ENCODE peak calls at places on chromosomes 4 and X, in six cellular contexts. One of them, this sample, is unnamed.

GRCh38 chrX:35442421-35442820 is 355.7 kb upstream of the MAGEB16 start:
- DNase-seq in astrocyte of the spinal cord: no peak
- DNase-seq in tibial nerve: no peak
- DNase-seq in NT2/D1: no peak
- DNase-seq in bronchial epithelial cell: no peak
- DNase-seq in heart left ventricle: no peak
- DNase-seq in this sample: no peak

GRCh38 chr4:10456270-10457254 is 664 bp downstream of the ZNF518B start:
- DNase-seq in astrocyte of the spinal cord: peak
- DNase-seq in tibial nerve: no peak
- DNase-seq in NT2/D1: peak
- DNase-seq in bronchial epithelial cell: peak
- DNase-seq in heart left ventricle: peak
- DNase-seq in this sample: peak

GRCh38 chr4:3767569-3768288 is 1.5 kb downstream of the ADRA2C start:
- DNase-seq in astrocyte of the spinal cord: peak
- DNase-seq in tibial nerve: no peak
- DNase-seq in NT2/D1: no peak
- DNase-seq in bronchial epithelial cell: peak
- DNase-seq in heart left ventricle: no peak
- DNase-seq in this sample: peak

GRCh38 chrX:54043696-54044125 is 562 bp downstream of the PHF8 start:
- DNase-seq in astrocyte of the spinal cord: no peak
- DNase-seq in tibial nerve: no peak
- DNase-seq in NT2/D1: peak
- DNase-seq in bronchial epithelial cell: peak
- DNase-seq in heart left ventricle: peak
- DNase-seq in this sample: peak

GRCh38 chr4:19309365-19309764 is 942.3 kb upstream of the SLIT2 start:
- DNase-seq in astrocyte of the spinal cord: peak
- DNase-seq in tibial nerve: no peak
- DNase-seq in NT2/D1: no peak
- DNase-seq in bronchial epithelial cell: peak
- DNase-seq in heart left ventricle: no peak
- DNase-seq in this sample: no peak

GRCh38 chrX:12076046-12076445 is 62.2 kb upstream of the FRMPD4 start:
- DNase-seq in astrocyte of the spinal cord: peak
- DNase-seq in tibial nerve: no peak
- DNase-seq in NT2/D1: no peak
- DNase-seq in bronchial epithelial cell: peak
- DNase-seq in heart left ventricle: no peak
- DNase-seq in this sample: no peak

GRCh38 chr4:118939169-118939779 is 50.6 kb downstream of the SYNPO2 start:
- DNase-seq in astrocyte of the spinal cord: no peak
- DNase-seq in tibial nerve: no peak
- DNase-seq in NT2/D1: no peak
- DNase-seq in bronchial epithelial cell: no peak
- DNase-seq in heart left ventricle: no peak
- DNase-seq in this sample: no peak

GRCh38 chr4:13656569-13656988 is 29.1 kb upstream of the BOD1L1 start:
- DNase-seq in astrocyte of the spinal cord: peak
- DNase-seq in tibial nerve: peak
- DNase-seq in NT2/D1: no peak
- DNase-seq in bronchial epithelial cell: peak
- DNase-seq in heart left ventricle: peak
- DNase-seq in this sample: peak

GRCh38 chrX:14056201-14056600 is 26.5 kb upstream of the GEMIN8 start:
- DNase-seq in astrocyte of the spinal cord: no peak
- DNase-seq in tibial nerve: no peak
- DNase-seq in NT2/D1: no peak
- DNase-seq in bronchial epithelial cell: no peak
- DNase-seq in heart left ventricle: no peak
- DNase-seq in this sample: no peak

GRCh38 chrX:104136241-104137019 is 20.4 kb downstream of the SLC25A53 start:
- DNase-seq in astrocyte of the spinal cord: peak
- DNase-seq in tibial nerve: no peak
- DNase-seq in NT2/D1: peak
- DNase-seq in bronchial epithelial cell: peak
- DNase-seq in heart left ventricle: peak
- DNase-seq in this sample: peak

GRCh38 chr4:69896530-69897116 is 34.2 kb upstream of the CSN1S1 start:
- DNase-seq in astrocyte of the spinal cord: peak
- DNase-seq in tibial nerve: no peak
- DNase-seq in NT2/D1: no peak
- DNase-seq in bronchial epithelial cell: peak
- DNase-seq in heart left ventricle: no peak
- DNase-seq in this sample: no peak

GRCh38 chr4:163332526-163333405 is at the start of gene NPY1R:
- DNase-seq in astrocyte of the spinal cord: peak
- DNase-seq in tibial nerve: peak
- DNase-seq in NT2/D1: peak
- DNase-seq in bronchial epithelial cell: peak
- DNase-seq in heart left ventricle: peak
- DNase-seq in this sample: peak

GRCh38 chrX:149513713-149514427 is 8.8 kb upstream of the IDS start:
- DNase-seq in astrocyte of the spinal cord: peak
- DNase-seq in tibial nerve: no peak
- DNase-seq in NT2/D1: no peak
- DNase-seq in bronchial epithelial cell: no peak
- DNase-seq in heart left ventricle: no peak
- DNase-seq in this sample: no peak

GRCh38 chr4:68577590-68577989 is 1.5 kb upstream of the UGT2B17 start:
- DNase-seq in astrocyte of the spinal cord: no peak
- DNase-seq in tibial nerve: no peak
- DNase-seq in NT2/D1: no peak
- DNase-seq in bronchial epithelial cell: no peak
- DNase-seq in heart left ventricle: no peak
- DNase-seq in this sample: no peak

GRCh38 chr4:121192500-121192899 is 28.4 kb upstream of the TNIP3 start:
- DNase-seq in astrocyte of the spinal cord: peak
- DNase-seq in tibial nerve: no peak
- DNase-seq in NT2/D1: peak
- DNase-seq in bronchial epithelial cell: peak
- DNase-seq in heart left ventricle: no peak
- DNase-seq in this sample: no peak

GRCh38 chr4:30789219-30789671 is 69.1 kb downstream of the PCDH7 start:
- DNase-seq in astrocyte of the spinal cord: no peak
- DNase-seq in tibial nerve: no peak
- DNase-seq in NT2/D1: no peak
- DNase-seq in bronchial epithelial cell: peak
- DNase-seq in heart left ventricle: no peak
- DNase-seq in this sample: no peak

GRCh38 chrX:136781180-136781797 is 557 bp upstream of the ARHGEF6 start:
- DNase-seq in astrocyte of the spinal cord: no peak
- DNase-seq in tibial nerve: no peak
- DNase-seq in NT2/D1: no peak
- DNase-seq in bronchial epithelial cell: no peak
- DNase-seq in heart left ventricle: no peak
- DNase-seq in this sample: no peak

GRCh38 chr4:8076023-8076422 is 82.6 kb downstream of the ABLIM2 start:
- DNase-seq in astrocyte of the spinal cord: no peak
- DNase-seq in tibial nerve: no peak
- DNase-seq in NT2/D1: no peak
- DNase-seq in bronchial epithelial cell: no peak
- DNase-seq in heart left ventricle: no peak
- DNase-seq in this sample: no peak

GRCh38 chrX:129235903-129236302 is 287.4 kb downstream of the SMARCA1 start:
- DNase-seq in astrocyte of the spinal cord: no peak
- DNase-seq in tibial nerve: no peak
- DNase-seq in NT2/D1: no peak
- DNase-seq in bronchial epithelial cell: no peak
- DNase-seq in heart left ventricle: no peak
- DNase-seq in this sample: peak

GRCh38 chrX:130224810-130225209 is 43.9 kb downstream of the ZNF280C start:
- DNase-seq in astrocyte of the spinal cord: no peak
- DNase-seq in tibial nerve: no peak
- DNase-seq in NT2/D1: no peak
- DNase-seq in bronchial epithelial cell: peak
- DNase-seq in heart left ventricle: no peak
- DNase-seq in this sample: no peak

GRCh38 chr4:76204936-76205335 is 8.7 kb downstream of the SCARB2 start:
- DNase-seq in astrocyte of the spinal cord: no peak
- DNase-seq in tibial nerve: no peak
- DNase-seq in NT2/D1: no peak
- DNase-seq in bronchial epithelial cell: no peak
- DNase-seq in heart left ventricle: no peak
- DNase-seq in this sample: no peak

GRCh38 chrX:71652405-71652804 is 14.9 kb upstream of the LOC101059915 start:
- DNase-seq in astrocyte of the spinal cord: peak
- DNase-seq in tibial nerve: no peak
- DNase-seq in NT2/D1: peak
- DNase-seq in bronchial epithelial cell: peak
- DNase-seq in heart left ventricle: no peak
- DNase-seq in this sample: peak

GRCh38 chrX:96182366-96182765 is 502.3 kb upstream of the DIAPH2 start:
- DNase-seq in astrocyte of the spinal cord: peak
- DNase-seq in tibial nerve: no peak
- DNase-seq in NT2/D1: peak
- DNase-seq in bronchial epithelial cell: peak
- DNase-seq in heart left ventricle: no peak
- DNase-seq in this sample: peak

GRCh38 chr4:133711817-133712216 is 489.8 kb downstream of the PABPC4L start:
- DNase-seq in astrocyte of the spinal cord: no peak
- DNase-seq in tibial nerve: no peak
- DNase-seq in NT2/D1: no peak
- DNase-seq in bronchial epithelial cell: no peak
- DNase-seq in heart left ventricle: no peak
- DNase-seq in this sample: no peak

GRCh38 chrX:1521459-1521956 is 15.5 kb downstream of the P2RY8 start:
- DNase-seq in astrocyte of the spinal cord: no peak
- DNase-seq in tibial nerve: no peak
- DNase-seq in NT2/D1: peak
- DNase-seq in bronchial epithelial cell: no peak
- DNase-seq in heart left ventricle: no peak
- DNase-seq in this sample: peak

GRCh38 chr4:150212927-150213326 is 134.7 kb downstream of the DCLK2 start:
- DNase-seq in astrocyte of the spinal cord: no peak
- DNase-seq in tibial nerve: no peak
- DNase-seq in NT2/D1: no peak
- DNase-seq in bronchial epithelial cell: peak
- DNase-seq in heart left ventricle: no peak
- DNase-seq in this sample: no peak

GRCh38 chr4:150209140-150209829 is 131.0 kb downstream of the DCLK2 start:
- DNase-seq in astrocyte of the spinal cord: peak
- DNase-seq in tibial nerve: peak
- DNase-seq in NT2/D1: peak
- DNase-seq in bronchial epithelial cell: peak
- DNase-seq in heart left ventricle: peak
- DNase-seq in this sample: no peak

GRCh38 chr4:150212485-150212884 is 134.2 kb downstream of the DCLK2 start:
- DNase-seq in astrocyte of the spinal cord: no peak
- DNase-seq in tibial nerve: no peak
- DNase-seq in NT2/D1: no peak
- DNase-seq in bronchial epithelial cell: no peak
- DNase-seq in heart left ventricle: no peak
- DNase-seq in this sample: no peak

GRCh38 chr4:150211016-150211415 is 132.8 kb downstream of the DCLK2 start:
- DNase-seq in astrocyte of the spinal cord: peak
- DNase-seq in tibial nerve: no peak
- DNase-seq in NT2/D1: no peak
- DNase-seq in bronchial epithelial cell: no peak
- DNase-seq in heart left ventricle: no peak
- DNase-seq in this sample: no peak

GRCh38 chr4:150211821-150212445 is 133.7 kb downstream of the DCLK2 start:
- DNase-seq in astrocyte of the spinal cord: no peak
- DNase-seq in tibial nerve: no peak
- DNase-seq in NT2/D1: no peak
- DNase-seq in bronchial epithelial cell: no peak
- DNase-seq in heart left ventricle: no peak
- DNase-seq in this sample: no peak
- H3K4me3 ChIP-seq in astrocyte of the spinal cord: no peak
- H3K4me3 ChIP-seq in tibial nerve: no peak
- H3K4me3 ChIP-seq in NT2/D1: no peak
- H3K4me3 ChIP-seq in bronchial epithelial cell: no peak
- H3K4me3 ChIP-seq in heart left ventricle: no peak
- H3K4me3 ChIP-seq in this sample: no peak

GRCh38 chr4:88158038-88158359 is 440 bp downstream of the ABCG2 start:
- DNase-seq in astrocyte of the spinal cord: no peak
- DNase-seq in tibial nerve: no peak
- DNase-seq in NT2/D1: no peak
- DNase-seq in bronchial epithelial cell: no peak
- DNase-seq in heart left ventricle: no peak
- DNase-seq in this sample: no peak
- H3K4me3 ChIP-seq in astrocyte of the spinal cord: peak
- H3K4me3 ChIP-seq in tibial nerve: peak
- H3K4me3 ChIP-seq in NT2/D1: peak
- H3K4me3 ChIP-seq in bronchial epithelial cell: no peak
- H3K4me3 ChIP-seq in heart left ventricle: peak
- H3K4me3 ChIP-seq in this sample: peak

DNA sequence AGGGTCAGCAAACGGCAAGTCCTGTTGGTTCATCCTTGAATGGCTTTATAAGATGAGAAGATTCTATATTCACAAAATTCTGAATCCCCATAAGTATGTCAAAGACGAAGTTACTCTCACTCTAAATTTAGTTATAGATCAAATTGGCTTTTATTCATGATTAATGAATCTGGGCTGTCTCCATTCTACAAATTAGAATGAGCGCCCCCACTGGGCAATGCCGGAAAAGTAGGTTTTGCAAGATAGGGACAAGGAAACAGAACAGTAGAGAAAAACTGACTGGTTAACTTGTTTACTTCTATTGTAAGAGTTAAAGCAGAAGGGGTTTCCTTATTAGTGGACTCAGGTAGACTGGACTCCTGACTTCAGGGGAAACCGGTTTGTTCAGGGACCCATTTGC is 100.3 kb downstream of the F11 start:
- DNase-seq in astrocyte of the spinal cord: no peak
- DNase-seq in tibial nerve: no peak
- DNase-seq in NT2/D1: no peak
- DNase-seq in bronchial epithelial cell: no peak
- DNase-seq in heart left ventricle: no peak
- DNase-seq in this sample: no peak
- H3K4me3 ChIP-seq in astrocyte of the spinal cord: no peak
- H3K4me3 ChIP-seq in tibial nerve: no peak
- H3K4me3 ChIP-seq in NT2/D1: no peak
- H3K4me3 ChIP-seq in bronchial epithelial cell: no peak
- H3K4me3 ChIP-seq in heart left ventricle: no peak
- H3K4me3 ChIP-seq in this sample: no peak

DNA sequence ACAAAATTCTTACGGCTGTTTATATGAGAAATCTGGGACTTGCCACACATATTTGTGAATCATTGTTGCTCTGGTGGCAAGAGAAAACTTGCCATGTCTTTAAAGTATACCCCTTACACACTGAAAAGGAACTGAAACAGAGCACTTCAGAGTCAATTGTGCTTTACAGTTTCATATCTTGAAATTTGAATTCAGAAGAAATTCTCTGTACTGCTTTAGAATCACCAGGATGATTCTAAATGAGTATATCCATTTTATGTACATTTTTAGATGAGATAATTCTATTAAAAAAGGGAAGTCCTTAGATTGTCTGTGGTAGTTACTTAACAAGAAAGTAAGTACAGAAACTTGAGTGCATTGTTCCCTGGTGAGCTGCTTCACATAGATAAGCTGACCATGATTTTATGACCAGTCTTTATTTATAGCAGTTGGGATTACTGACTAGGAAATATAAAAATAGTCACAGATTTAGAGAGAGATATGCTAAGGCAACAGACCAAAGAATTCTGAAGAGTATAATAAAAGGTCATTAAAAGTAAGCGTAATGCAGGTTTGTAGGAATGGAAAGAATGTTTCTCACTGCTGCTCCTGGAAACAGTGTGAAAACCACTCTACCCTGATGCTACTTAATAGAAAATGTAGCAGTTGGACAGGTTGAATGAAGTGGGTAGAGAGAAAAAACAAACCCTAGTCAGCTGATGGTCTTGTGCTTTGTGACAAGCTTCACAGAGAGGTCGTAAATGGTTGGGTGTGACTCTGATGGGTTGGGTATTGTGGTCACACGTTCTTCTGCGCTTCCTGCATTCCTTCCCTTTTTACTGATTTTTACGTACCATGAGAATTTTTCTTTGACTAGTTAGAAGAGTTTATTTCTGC is 41.0 kb downstream of the FNIP2 start:
- DNase-seq in astrocyte of the spinal cord: peak
- DNase-seq in tibial nerve: no peak
- DNase-seq in NT2/D1: no peak
- DNase-seq in bronchial epithelial cell: peak
- DNase-seq in heart left ventricle: peak
- DNase-seq in this sample: no peak
- H3K4me3 ChIP-seq in astrocyte of the spinal cord: no peak
- H3K4me3 ChIP-seq in tibial nerve: no peak
- H3K4me3 ChIP-seq in NT2/D1: no peak
- H3K4me3 ChIP-seq in bronchial epithelial cell: no peak
- H3K4me3 ChIP-seq in heart left ventricle: peak
- H3K4me3 ChIP-seq in this sample: no peak

This sample was measured in H7.